ENCODE peak calls at places on chromosomes 2 and 18, in six cellular contexts. One of them, this sample, is unnamed.

GRCh38 chr2:172333626-172334330 is 93.6 kb upstream of the ITGA6 start:
- DNase-seq in NCI-H2029: no peak
- DNase-seq in transverse colon: no peak
- DNase-seq in adipocyte: peak
- DNase-seq in M059J: no peak
- DNase-seq in NCI-H1092 treated with DMSO at 0.1 percent for 48 hours: no peak
- DNase-seq in this sample: no peak

GRCh38 chr2:227079726-227080125 is 84.3 kb downstream of the COL4A4 start:
- DNase-seq in adipocyte: peak
- DNase-seq in M059J: peak
- DNase-seq in transverse colon: no peak
- DNase-seq in NCI-H2029: no peak
- DNase-seq in NCI-H1092 treated with DMSO at 0.1 percent for 48 hours: no peak
- DNase-seq in this sample: no peak

GRCh38 chr2:131145040-131145439 is 39.9 kb downstream of the PLEKHB2 start:
- DNase-seq in NCI-H2029: no peak
- DNase-seq in adipocyte: no peak
- DNase-seq in transverse colon: no peak
- DNase-seq in NCI-H1092 treated with DMSO at 0.1 percent for 48 hours: no peak
- DNase-seq in M059J: no peak
- DNase-seq in this sample: no peak

GRCh38 chr2:135255208-135255607 is 203.1 kb downstream of the RAB3GAP1 start:
- DNase-seq in adipocyte: no peak
- DNase-seq in transverse colon: no peak
- DNase-seq in NCI-H1092 treated with DMSO at 0.1 percent for 48 hours: no peak
- DNase-seq in M059J: no peak
- DNase-seq in NCI-H2029: no peak
- DNase-seq in this sample: no peak

GRCh38 chr2:205405194-205405593 is 277.1 kb upstream of the NRP2 start:
- DNase-seq in M059J: peak
- DNase-seq in transverse colon: no peak
- DNase-seq in adipocyte: peak
- DNase-seq in NCI-H2029: no peak
- DNase-seq in NCI-H1092 treated with DMSO at 0.1 percent for 48 hours: no peak
- DNase-seq in this sample: no peak

GRCh38 chr2:43178602-43179542 is 47.5 kb downstream of the ZFP36L2 start:
- DNase-seq in M059J: peak
- DNase-seq in adipocyte: peak
- DNase-seq in transverse colon: peak
- DNase-seq in NCI-H1092 treated with DMSO at 0.1 percent for 48 hours: peak
- DNase-seq in NCI-H2029: peak
- DNase-seq in this sample: peak

GRCh38 chr2:239220976-239221375 is 179.8 kb downstream of the HDAC4 start:
- DNase-seq in transverse colon: no peak
- DNase-seq in NCI-H1092 treated with DMSO at 0.1 percent for 48 hours: no peak
- DNase-seq in NCI-H2029: no peak
- DNase-seq in adipocyte: no peak
- DNase-seq in M059J: no peak
- DNase-seq in this sample: no peak

GRCh38 chr2:44201648-44202047 is 33.0 kb downstream of the PPM1B start:
- DNase-seq in transverse colon: no peak
- DNase-seq in adipocyte: no peak
- DNase-seq in NCI-H2029: no peak
- DNase-seq in M059J: peak
- DNase-seq in NCI-H1092 treated with DMSO at 0.1 percent for 48 hours: no peak
- DNase-seq in this sample: no peak

GRCh38 chr2:206858972-206859739 is 80.2 kb upstream of the CPO start:
- DNase-seq in adipocyte: no peak
- DNase-seq in M059J: peak
- DNase-seq in NCI-H1092 treated with DMSO at 0.1 percent for 48 hours: no peak
- DNase-seq in NCI-H2029: no peak
- DNase-seq in transverse colon: no peak
- DNase-seq in this sample: no peak

GRCh38 chr2:186533717-186534116 is 47.7 kb downstream of the ZC3H15 start:
- DNase-seq in adipocyte: no peak
- DNase-seq in NCI-H2029: no peak
- DNase-seq in M059J: no peak
- DNase-seq in transverse colon: no peak
- DNase-seq in NCI-H1092 treated with DMSO at 0.1 percent for 48 hours: no peak
- DNase-seq in this sample: no peak

GRCh38 chr2:211789984-211790383 is 748.6 kb downstream of the ERBB4 start:
- DNase-seq in transverse colon: no peak
- DNase-seq in NCI-H1092 treated with DMSO at 0.1 percent for 48 hours: no peak
- DNase-seq in NCI-H2029: no peak
- DNase-seq in M059J: no peak
- DNase-seq in adipocyte: no peak
- DNase-seq in this sample: no peak

GRCh38 chr2:124983595-124983994 is 958.5 kb downstream of the CNTNAP5 start:
- DNase-seq in NCI-H1092 treated with DMSO at 0.1 percent for 48 hours: no peak
- DNase-seq in NCI-H2029: no peak
- DNase-seq in M059J: peak
- DNase-seq in adipocyte: no peak
- DNase-seq in transverse colon: no peak
- DNase-seq in this sample: no peak

GRCh38 chr18:40485318-40485717 is 1469.7 kb upstream of the PIK3C3 start:
- DNase-seq in NCI-H1092 treated with DMSO at 0.1 percent for 48 hours: no peak
- DNase-seq in M059J: peak
- DNase-seq in adipocyte: peak
- DNase-seq in NCI-H2029: no peak
- DNase-seq in transverse colon: no peak
- DNase-seq in this sample: no peak

GRCh38 chr2:185245806-185246205 is 492.8 kb upstream of the FSIP2 start:
- DNase-seq in transverse colon: no peak
- DNase-seq in NCI-H2029: no peak
- DNase-seq in M059J: peak
- DNase-seq in adipocyte: peak
- DNase-seq in NCI-H1092 treated with DMSO at 0.1 percent for 48 hours: no peak
- DNase-seq in this sample: no peak

GRCh38 chr18:67735506-67735905 is 219.0 kb upstream of the DSEL start:
- DNase-seq in transverse colon: no peak
- DNase-seq in NCI-H2029: no peak
- DNase-seq in NCI-H1092 treated with DMSO at 0.1 percent for 48 hours: no peak
- DNase-seq in adipocyte: no peak
- DNase-seq in M059J: no peak
- DNase-seq in this sample: no peak

GRCh38 chr18:9763157-9763556 is 55.1 kb downstream of the RAB31 start:
- DNase-seq in M059J: no peak
- DNase-seq in transverse colon: no peak
- DNase-seq in NCI-H1092 treated with DMSO at 0.1 percent for 48 hours: no peak
- DNase-seq in NCI-H2029: no peak
- DNase-seq in adipocyte: no peak
- DNase-seq in this sample: no peak